ENCODE peak calls at places on chromosomes 1 and 21, in seven cellular contexts. G is HCT116, S is SK-N-SH, M is GM12878, J is K562, R is HepG2, N is H1. H is an unnamed sample.
A peak's percentile ranks its signal among the peaks of the same experiment; 100 is the strongest.

GRCh38 chr21:46150073-46150472 is 5.3 kb downstream of the FTCD start:
- DNase-seq in S (no peak), G (no peak), M (no peak), N (no peak), R (no peak), J (no peak), H (no peak)

GRCh38 chr1:94250341-94250740 is 13.0 kb upstream of the ARHGAP29 start:
- DNase-seq in G (no peak), S (no peak), J (no peak), M (no peak), R (no peak), N (no peak), H (no peak)

GRCh38 chr1:246537441-246537840 is 28.6 kb downstream of the TFB2M start:
- DNase-seq in S (no peak), M (no peak), G (no peak), R (no peak), J (no peak), N (no peak), H (no peak)

GRCh38 chr1:39458991-39459390 is 32.4 kb upstream of the BMP8A start:
- DNase-seq in R (no peak), S (no peak), N (no peak), J (no peak), G (no peak), M (no peak), H (no peak)

GRCh38 chr1:243393093-243393492 is 137.3 kb downstream of the SDCCAG8 start:
- DNase-seq in G (no peak), M (no peak), J (no peak), S (peak; percentile 4), N (no peak), R (no peak), H (no peak)

GRCh38 chr1:40059960-40060337 is 19.4 kb downstream of the CAP1 start:
- DNase-seq in R (no peak), G (no peak), M (no peak), S (no peak), J (no peak), N (no peak), H (no peak)

GRCh38 chr21:38850277-38850951 is 44.7 kb downstream of the ETS2 start:
- DNase-seq in M (no peak), G (no peak), S (no peak), R (no peak), J (no peak), N (no peak), H (no peak)

GRCh38 chr1:18179009-18179408 is 71.4 kb downstream of the IGSF21 start:
- DNase-seq in M (no peak), S (peak; percentile 40), G (no peak), J (no peak), N (no peak), R (no peak), H (no peak)

GRCh38 chr1:11845641-11846335 is 1.8 kb downstream of the NPPA start:
- DNase-seq in G (no peak), S (peak; percentile 57), J (peak; percentile 65), R (peak; percentile 18), N (no peak), M (no peak), H (peak; percentile 53)

GRCh38 chr1:162215902-162216301 is 146.4 kb downstream of the NOS1AP start:
- DNase-seq in M (no peak), J (no peak), G (no peak), R (no peak), S (no peak), N (no peak), H (peak; percentile 56)

GRCh38 chr1:181140398-181140797 is 51.9 kb downstream of the IER5 start:
- DNase-seq in R (no peak), G (no peak), J (no peak), N (no peak), M (no peak), S (no peak), H (no peak)

GRCh38 chr1:162740755-162741154 is 49.7 kb upstream of the HSD17B7 start:
- DNase-seq in N (no peak), G (no peak), M (no peak), J (no peak), R (peak; percentile 34), S (no peak), H (no peak)

GRCh38 chr1:157163273-157164127 is 25.3 kb upstream of the ETV3 start:
- DNase-seq in M (no peak), N (peak; percentile 86), J (peak; percentile 76), S (peak; percentile 75), R (peak; percentile 38), G (peak; percentile 50), H (peak; percentile 70)

GRCh38 chr21:46634966-46635323 is 529 bp upstream of the PRMT2 start:
- DNase-seq in G (peak; percentile 40), J (no peak), R (peak; percentile 70), N (peak; percentile 53), M (peak; percentile 16), S (peak; percentile 80), H (peak; percentile 87)

GRCh38 chr1:178262101-178262500 is 168.2 kb downstream of the RASAL2 start:
- DNase-seq in J (no peak), R (peak; percentile 71), S (no peak), G (no peak), M (no peak), N (no peak), H (no peak)

GRCh38 chr21:39900491-39900890 is 33.3 kb downstream of the PCP4 start:
- DNase-seq in J (no peak), S (no peak), R (no peak), M (no peak), N (no peak), G (no peak), H (no peak)

GRCh38 chr1:23475134-23475628 is 8.8 kb downstream of the ASAP3 start:
- DNase-seq in N (no peak), G (no peak), R (no peak), S (no peak), J (no peak), M (no peak), H (peak; percentile 79)

GRCh38 chr21:28480091-28480869 is 512.4 kb downstream of the LTN1 start:
- DNase-seq in N (no peak), R (no peak), S (no peak), M (no peak), J (no peak), G (no peak), H (no peak)

GRCh38 chr1:24385160-24385939 is 28.2 kb downstream of the STPG1 start:
- DNase-seq in S (no peak), N (peak; percentile 47), G (no peak), M (no peak), J (peak; percentile 56), R (no peak), H (peak; percentile 35)

GRCh38 chr1:93339171-93339697 is 6.5 kb upstream of the DR1 start:
- DNase-seq in J (no peak), G (no peak), N (no peak), M (no peak), S (no peak), R (no peak), H (no peak)

GRCh38 chr1:118184737-118185082 is 318 bp downstream of the SPAG17 start:
- DNase-seq in G (no peak), M (no peak), R (no peak), N (no peak), S (no peak), J (peak; percentile 25), H (no peak)

GRCh38 chr1:39272791-39273071 is 68.2 kb downstream of the MACF1 start:
- DNase-seq in J (no peak), M (no peak), G (no peak), S (no peak), N (no peak), R (no peak), H (no peak)

DNA sequence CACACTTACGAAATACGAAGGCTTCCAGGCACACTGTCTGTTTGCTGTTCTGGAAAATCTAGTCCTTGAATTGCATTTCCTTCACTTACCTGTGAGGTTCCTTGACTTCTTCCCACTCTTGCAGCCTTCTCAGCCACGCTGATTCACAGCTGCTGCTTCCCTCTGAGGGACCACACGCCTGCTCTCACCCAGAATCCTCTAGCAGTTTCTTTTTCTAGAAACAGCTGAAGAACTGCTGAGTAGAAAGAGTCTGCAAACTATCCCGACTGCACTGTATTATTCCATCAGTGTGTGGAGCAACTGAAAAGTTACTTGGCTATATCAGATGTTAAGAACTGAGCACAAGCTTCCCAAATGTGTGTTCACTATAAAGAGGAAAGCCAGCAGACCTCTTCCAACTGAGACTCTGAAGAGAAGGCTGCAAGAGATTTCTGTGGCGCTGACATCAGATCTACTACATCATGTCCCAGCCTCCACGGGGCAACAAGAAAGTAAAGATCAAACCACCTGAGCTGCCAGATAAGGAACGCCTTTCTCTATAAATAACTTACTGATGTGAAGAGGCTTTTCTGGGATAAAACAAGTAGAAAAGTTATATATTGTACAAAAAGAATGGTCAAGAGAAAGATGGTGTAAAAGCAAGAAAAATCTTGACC is 226.6 kb downstream of the RERE start:
- DNase-seq in G (no peak), N (no peak), S (no peak), J (no peak), R (no peak), M (no peak), H (no peak)
- TF ChIP-seq JUND in G (no peak), N (no peak), S (no peak), J (no peak), R (no peak), M (no peak), H (no peak)

DNA sequence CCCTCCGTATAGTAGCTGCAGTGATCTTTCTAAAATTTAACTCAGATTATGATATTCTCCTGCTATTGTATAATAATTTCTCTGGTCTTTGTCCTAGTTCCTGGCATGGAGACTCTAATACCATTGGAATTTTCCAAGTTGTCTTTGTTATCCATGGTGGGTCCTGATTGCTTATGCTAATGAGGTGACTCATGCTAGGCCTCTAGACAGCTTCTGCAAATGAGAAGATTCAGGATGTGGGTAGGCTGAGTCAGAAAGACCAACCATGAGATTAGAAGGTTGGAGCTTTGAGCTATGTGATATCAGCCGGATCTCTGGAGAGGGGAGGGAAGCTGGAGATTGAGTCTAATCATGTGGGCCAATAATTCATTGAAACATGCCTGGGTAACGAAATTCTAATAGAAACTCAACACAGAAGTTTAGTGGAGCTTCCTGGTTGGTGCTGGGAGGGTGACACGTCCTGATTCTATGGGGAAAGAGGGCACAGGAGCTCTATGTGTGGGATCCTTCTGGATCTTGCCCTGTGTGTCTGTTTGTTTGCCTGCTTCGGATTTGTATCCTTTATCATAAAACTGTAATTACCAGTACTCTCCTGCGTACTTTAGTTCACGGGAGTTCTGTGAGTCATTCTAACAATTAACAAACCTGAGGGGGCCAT is 73.2 kb upstream of the CNIH3 start:
- DNase-seq in J (peak; percentile 19), S (no peak), N (no peak), R (peak; percentile 68), M (no peak), G (peak; percentile 84), H (no peak)
- TF ChIP-seq JUND in J (peak; percentile 98), S (peak; percentile 100), N (no peak), R (no peak), M (no peak), G (peak; percentile 96), H (no peak)

GRCh38 chr1:33541966-33542365 is 69.5 kb downstream of the ZSCAN20 start:
- DNase-seq in R (no peak), J (no peak), G (no peak), M (no peak), S (no peak), N (no peak), H (no peak)
- TF ChIP-seq JUND in R (no peak), J (peak; percentile 70), G (no peak), M (no peak), S (no peak), N (no peak), H (no peak)

DNA sequence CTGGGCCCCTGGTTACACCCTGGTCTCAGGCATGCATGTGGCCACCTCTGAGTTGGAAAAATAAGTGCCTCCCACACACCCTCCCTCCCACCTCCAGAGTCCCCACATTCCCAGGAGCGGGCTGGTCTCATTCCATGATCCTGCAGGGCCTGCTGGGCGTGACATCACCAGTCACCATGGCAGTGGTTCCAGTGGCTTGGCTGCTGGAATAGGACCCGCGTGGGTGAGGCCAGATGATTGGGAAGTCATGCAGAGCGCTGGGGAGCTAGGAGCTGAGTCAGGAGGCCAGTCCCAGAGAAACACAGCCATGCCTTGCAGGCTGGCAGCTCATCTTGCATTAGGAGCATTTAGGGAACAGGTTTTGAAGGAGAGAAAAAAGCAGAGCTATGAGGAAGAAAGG is 125.4 kb upstream of the TMEM51 start:
- DNase-seq in R (no peak), M (no peak), G (no peak), N (no peak), J (no peak), S (no peak), H (no peak)
- TF ChIP-seq JUND in R (no peak), M (no peak), G (no peak), N (no peak), J (no peak), S (no peak), H (no peak)

H was measured in T47D.